ENCODE peak calls at places on chromosome 20, in eight cellular contexts. I is fibroblast of lung, U is body of pancreas, T is psoas muscle, A is spleen, J is AG04450, Z is endodermal cell, Q is uterus. M is an unnamed sample.

GRCh38 chr20:49569403-49570115 is 1.6 kb upstream of the PTGIS start:
- DNase-seq in I (peak), Q (peak), A (no peak), J (no peak), U (no peak), T (no peak), Z (peak), M (no peak)

GRCh38 chr20:50339196-50339901 is 148.7 kb downstream of the CEBPB start:
- DNase-seq in Q (peak), U (no peak), J (no peak), A (peak), Z (no peak), T (no peak), I (peak), M (no peak)

GRCh38 chr20:45470939-45471338 is 1.4 kb downstream of the WFDC2 start:
- DNase-seq in A (no peak), J (no peak), I (no peak), Q (no peak), U (no peak), Z (peak), T (no peak), M (no peak)

GRCh38 chr20:59515013-59515905 is 89.1 kb upstream of the PHACTR3 start:
- DNase-seq in Z (peak), Q (peak), A (no peak), T (peak), J (no peak), I (peak), U (peak), M (peak)

GRCh38 chr20:19889011-19889953 is 127.9 kb upstream of the NAA20 start:
- DNase-seq in I (peak), A (peak), T (peak), U (peak), J (peak), Q (peak), Z (no peak), M (peak)

GRCh38 chr20:58618694-58619540 is 32.2 kb upstream of the STX16 start:
- DNase-seq in J (peak), U (no peak), A (peak), I (peak), Z (peak), T (no peak), Q (no peak), M (no peak)

GRCh38 chr20:36792422-36792821 is 18.9 kb upstream of the DSN1 start:
- DNase-seq in Q (peak), T (no peak), I (peak), Z (peak), A (no peak), U (no peak), J (peak), M (no peak)

GRCh38 chr20:15220778-15221565 is 883.6 kb upstream of the FLRT3 start:
- DNase-seq in U (no peak), Q (no peak), I (peak), A (no peak), T (no peak), Z (no peak), J (no peak), M (no peak)

GRCh38 chr20:29873946-29874345 is 1383.5 kb upstream of the DEFB115 start:
- DNase-seq in I (peak), U (peak), Q (no peak), A (peak), Z (peak), J (no peak), T (peak), M (peak)

GRCh38 chr20:35007413-35007812 is 51.7 kb downstream of the MYH7B start:
- DNase-seq in A (peak), I (no peak), Z (peak), T (peak), Q (peak), J (no peak), U (peak), M (no peak)

GRCh38 chr20:54550776-54551396 is 75.5 kb downstream of the DOK5 start:
- DNase-seq in J (no peak), T (no peak), I (peak), Z (no peak), U (no peak), Q (no peak), A (no peak), M (no peak)

GRCh38 chr20:20360464-20360863 is 7.4 kb upstream of the INSM1 start:
- DNase-seq in T (no peak), Z (peak), A (no peak), U (peak), I (peak), Q (no peak), J (peak), M (no peak)

GRCh38 chr20:35463455-35464300 is 8.3 kb downstream of the CEP250 start:
- DNase-seq in T (no peak), Z (peak), A (no peak), Q (peak), U (peak), J (peak), I (peak), M (no peak)

GRCh38 chr20:47963022-47963421 is 177.7 kb upstream of the SULF2 start:
- DNase-seq in U (no peak), T (no peak), Z (no peak), J (no peak), A (no peak), Q (no peak), I (no peak), M (no peak)
- TF ChIP-seq CTCF in U (no peak), T (no peak), Z (no peak), J (no peak), A (no peak), Q (no peak), I (no peak), M (no peak)

GRCh38 chr20:1391640-1392442 is 1.0 kb downstream of the FKBP1A start:
- DNase-seq in A (peak), Z (peak), U (no peak), T (no peak), I (peak), Q (no peak), J (no peak), M (no peak)

GRCh38 chr20:1390552-1391403 is 2.1 kb downstream of the FKBP1A start:
- DNase-seq in Z (no peak), A (no peak), I (no peak), T (no peak), Q (no peak), J (no peak), U (no peak), M (no peak)

GRCh38 chr20:1393507-1393882 is 641 bp upstream of the FKBP1A start:
- DNase-seq in Q (no peak), U (no peak), A (no peak), Z (no peak), J (no peak), T (no peak), I (no peak), M (no peak)

GRCh38 chr20:1392693-1393506 is at the start of gene FKBP1A:
- DNase-seq in J (peak), U (peak), Z (peak), Q (peak), I (peak), A (peak), T (peak), M (peak)

GRCh38 chr20:1392443-1392692 is 486 bp downstream of the FKBP1A start:
- DNase-seq in U (peak), T (no peak), A (no peak), Q (no peak), J (no peak), Z (no peak), I (no peak), M (no peak)
- H3K27ac ChIP-seq in U (peak), T (peak), A (peak), Q (peak), J (no peak), Z (no peak), I (peak), M (peak)

DNA sequence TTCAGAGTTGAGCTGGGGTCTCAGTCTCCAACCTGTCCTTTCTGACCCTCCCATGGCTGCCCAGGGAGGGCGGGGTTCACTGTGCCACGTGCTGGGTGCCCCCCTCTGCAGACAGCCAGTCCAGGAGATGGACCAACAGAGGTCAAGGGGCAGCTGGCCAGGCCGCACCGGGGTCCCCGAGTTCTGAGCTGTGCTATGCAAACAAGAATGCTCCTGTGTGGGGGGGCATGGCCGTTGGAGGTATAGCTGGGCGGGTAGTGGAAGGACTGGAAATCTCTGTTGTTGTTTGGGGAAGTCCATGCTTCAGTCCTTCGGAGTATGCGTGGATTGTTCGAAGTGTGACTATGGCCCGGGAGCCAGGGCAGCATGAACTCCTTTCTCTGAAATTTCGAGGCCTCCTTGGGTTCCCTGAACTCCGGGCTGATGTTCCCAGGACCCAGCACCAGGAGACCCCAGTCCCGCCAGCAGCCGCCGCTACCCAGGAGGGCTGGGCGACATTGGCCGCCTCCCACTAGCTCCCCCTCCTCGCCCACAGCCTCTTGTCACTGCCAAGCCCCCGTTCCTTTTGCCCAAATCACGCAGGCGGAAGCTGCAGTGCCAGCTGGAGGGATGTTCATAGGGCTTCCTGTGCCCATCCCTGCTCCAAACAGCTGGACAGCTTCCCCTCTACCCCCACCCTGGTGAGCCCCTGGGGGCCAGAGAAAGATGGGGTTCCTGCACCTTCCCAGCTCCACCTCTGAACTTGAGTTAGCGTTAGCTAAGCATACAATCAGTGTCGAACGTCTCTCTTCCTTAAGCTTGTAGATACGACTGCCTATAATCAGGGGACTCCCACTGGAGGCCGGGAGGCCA is 126.6 kb downstream of the TAF4 start:
- DNase-seq in Q (no peak), J (no peak), Z (no peak), T (no peak), I (no peak), A (peak), U (no peak), M (peak)
- TF ChIP-seq CTCF in Q (no peak), J (no peak), Z (no peak), T (no peak), I (no peak), A (no peak), U (no peak), M (no peak)

GRCh38 chr20:13485576-13485975 is 153.2 kb downstream of the TASP1 start:
- DNase-seq in T (no peak), I (no peak), U (no peak), Q (no peak), Z (no peak), J (no peak), A (no peak), M (no peak)
- H3K27ac ChIP-seq in T (no peak), I (no peak), U (no peak), Q (no peak), Z (no peak), J (no peak), A (no peak), M (no peak)

DNA sequence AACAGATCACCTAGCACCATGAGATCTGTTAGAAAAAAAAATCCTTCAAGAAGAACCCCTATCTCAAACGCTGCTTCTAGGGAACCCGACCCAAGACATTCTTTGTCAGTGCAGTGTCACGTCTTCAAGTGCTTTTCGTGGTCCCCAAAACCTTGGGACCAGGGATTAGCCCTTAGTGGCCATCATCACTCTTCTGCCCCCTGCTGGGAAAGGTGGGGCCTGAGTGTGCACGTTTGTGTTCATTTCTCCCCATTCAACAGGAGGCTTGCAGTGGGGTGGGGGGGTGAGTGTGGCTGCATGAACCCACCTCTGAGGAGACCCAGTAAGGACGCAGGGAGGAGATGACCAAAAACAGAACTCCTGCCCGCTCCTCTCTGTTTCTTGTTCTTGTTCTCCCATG is 218.2 kb upstream of the RNF24 start:
- DNase-seq in A (no peak), Q (no peak), I (no peak), U (no peak), J (no peak), T (no peak), Z (no peak), M (no peak)
- TF ChIP-seq CTCF in A (no peak), Q (no peak), I (peak), U (no peak), J (peak), T (no peak), Z (no peak), M (no peak)

DNA sequence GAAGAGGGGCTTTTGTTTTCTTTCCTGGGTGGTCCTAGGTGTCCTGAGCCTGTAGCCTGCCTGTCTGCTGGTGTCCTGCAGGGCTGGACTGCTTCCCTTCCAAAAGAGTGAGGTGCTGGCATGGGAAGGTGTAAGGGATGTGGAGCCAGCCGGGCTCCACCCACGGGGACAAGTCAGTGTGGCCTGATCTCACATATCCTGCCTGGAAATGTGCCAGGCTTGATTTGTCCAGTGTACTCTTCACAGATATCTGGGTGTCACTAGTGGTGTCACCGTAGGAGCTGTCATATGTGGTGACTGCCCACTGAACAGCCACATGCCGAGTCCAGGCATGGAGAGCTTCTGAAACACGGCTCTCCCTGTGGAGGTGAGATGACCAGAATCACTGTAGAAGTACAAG is 55.6 kb downstream of the CDH4 start:
- DNase-seq in T (no peak), J (no peak), Q (no peak), U (no peak), Z (no peak), I (no peak), A (peak), M (no peak)
- H3K27ac ChIP-seq in T (no peak), J (no peak), Q (no peak), U (no peak), Z (no peak), I (no peak), A (no peak), M (no peak)

GRCh38 chr20:11965602-11966001 is 47.9 kb downstream of the BTBD3 start:
- DNase-seq in T (no peak), Q (no peak), A (no peak), U (no peak), Z (no peak), J (no peak), I (no peak), M (no peak)
- TF ChIP-seq CTCF in T (no peak), Q (no peak), A (no peak), U (no peak), Z (peak), J (peak), I (no peak), M (no peak)

DNA sequence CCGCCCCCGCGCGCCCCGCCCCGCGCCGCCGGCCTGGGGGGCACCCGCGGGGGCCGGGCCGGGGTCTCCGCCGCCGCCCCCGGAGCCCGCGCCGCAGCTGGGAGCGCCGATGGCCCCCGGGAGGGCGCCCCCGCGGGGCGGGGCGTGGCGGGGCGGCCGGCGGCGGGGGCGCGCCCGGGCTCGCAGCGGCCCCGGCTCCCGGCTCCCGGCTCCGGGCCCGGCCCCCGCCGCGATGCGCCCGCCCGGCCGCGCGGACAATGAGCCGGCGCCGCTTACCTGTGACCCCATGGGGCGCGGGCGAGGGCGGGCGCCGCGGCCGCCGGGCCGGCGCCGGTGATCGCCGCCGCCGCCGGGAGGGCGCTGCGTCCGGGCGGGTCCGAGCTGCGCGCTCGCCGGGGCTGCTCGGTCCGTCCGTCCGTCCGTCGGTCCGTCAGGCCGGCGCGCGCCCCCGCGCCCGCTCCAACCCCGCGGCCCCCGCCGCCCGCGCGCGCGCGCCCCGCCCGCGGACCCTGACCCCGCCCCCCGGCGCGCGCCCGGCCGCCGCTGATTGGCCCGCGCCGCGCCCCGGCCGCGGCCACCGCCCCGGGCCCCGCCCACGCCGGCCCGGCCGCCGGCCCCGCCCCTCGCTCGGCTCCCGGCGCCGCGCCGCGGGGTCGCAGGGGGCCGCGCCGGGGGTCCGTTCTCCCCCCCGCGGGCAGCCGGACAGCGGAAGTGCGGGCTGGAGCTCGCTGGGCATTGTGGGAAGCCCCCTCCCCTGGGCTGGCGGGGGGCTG is at the start of gene ZBTB46:
- DNase-seq in I (peak), Q (peak), J (no peak), A (peak), Z (peak), T (peak), U (peak), M (peak)
- H3K27ac ChIP-seq in I (no peak), Q (peak), J (peak), A (peak), Z (no peak), T (peak), U (no peak), M (peak)

GRCh38 chr20:33444797-33445560 is 1.4 kb upstream of the SNTA1 start:
- DNase-seq in Z (peak), J (no peak), U (no peak), I (no peak), A (no peak), Q (no peak), T (peak), M (peak)
- TF ChIP-seq CTCF in Z (peak), J (no peak), U (no peak), I (peak), A (no peak), Q (no peak), T (peak), M (peak)

GRCh38 chr20:38839563-38839962 is 34.1 kb downstream of the PPP1R16B start:
- DNase-seq in A (no peak), Q (no peak), U (no peak), J (no peak), Z (no peak), I (no peak), T (no peak), M (no peak)

GRCh38 chr20:38842017-38842416 is 36.5 kb downstream of the PPP1R16B start:
- DNase-seq in J (no peak), T (no peak), Z (no peak), U (no peak), Q (no peak), I (no peak), A (no peak), M (no peak)

GRCh38 chr20:38841570-38841969 is 36.1 kb downstream of the PPP1R16B start:
- DNase-seq in U (no peak), I (no peak), Q (no peak), J (no peak), A (no peak), T (no peak), Z (no peak), M (no peak)

GRCh38 chr20:38840894-38841470 is 35.5 kb downstream of the PPP1R16B start:
- DNase-seq in A (no peak), J (no peak), I (no peak), Z (no peak), T (no peak), U (no peak), Q (no peak), M (no peak)

GRCh38 chr20:38840053-38840893 is 34.8 kb downstream of the PPP1R16B start:
- DNase-seq in Z (no peak), Q (peak), U (no peak), I (no peak), A (no peak), J (no peak), T (no peak), M (no peak)
- H3K27ac ChIP-seq in Z (no peak), Q (peak), U (no peak), I (no peak), A (peak), J (no peak), T (no peak), M (peak)

M was measured in left ventricle myocardium inferior.